ENCODE peak calls at places on chromosomes 13 and 19, in seven cellular contexts. One of them, this sample, is unnamed.

GRCh38 chr19:42252365-42253244 is 2.3 kb downstream of the ERF start:
- DNase-seq in pulmonary artery endothelial cell: no peak
- DNase-seq in non-pigmented ciliary epithelial cell: no peak
- DNase-seq in activated CD4-positive, alpha-beta T cell treated with anti-CD3 and anti-CD28 coated beads, Interleukin-2, amount 10 ng/mL, durations not matched to agents 7 days and 5 days: no peak
- DNase-seq in heart left ventricle: no peak
- DNase-seq in mucosa of descending colon: no peak
- DNase-seq in colonic mucosa: no peak
- DNase-seq in this sample: no peak

GRCh38 chr13:100361504-100361903 is 227.1 kb downstream of the GGACT start:
- DNase-seq in mucosa of descending colon: no peak
- DNase-seq in heart left ventricle: no peak
- DNase-seq in non-pigmented ciliary epithelial cell: no peak
- DNase-seq in colonic mucosa: no peak
- DNase-seq in pulmonary artery endothelial cell: no peak
- DNase-seq in activated CD4-positive, alpha-beta T cell treated with anti-CD3 and anti-CD28 coated beads, Interleukin-2, amount 10 ng/mL, durations not matched to agents 7 days and 5 days: no peak
- DNase-seq in this sample: no peak

GRCh38 chr19:13629687-13630357 is 123.5 kb upstream of the CACNA1A start:
- DNase-seq in pulmonary artery endothelial cell: no peak
- DNase-seq in activated CD4-positive, alpha-beta T cell treated with anti-CD3 and anti-CD28 coated beads, Interleukin-2, amount 10 ng/mL, durations not matched to agents 7 days and 5 days: no peak
- DNase-seq in mucosa of descending colon: no peak
- DNase-seq in non-pigmented ciliary epithelial cell: no peak
- DNase-seq in heart left ventricle: no peak
- DNase-seq in colonic mucosa: no peak
- DNase-seq in this sample: no peak

GRCh38 chr19:13207237-13208130 is 57.3 kb downstream of the IER2 start:
- DNase-seq in non-pigmented ciliary epithelial cell: no peak
- DNase-seq in activated CD4-positive, alpha-beta T cell treated with anti-CD3 and anti-CD28 coated beads, Interleukin-2, amount 10 ng/mL, durations not matched to agents 7 days and 5 days: no peak
- DNase-seq in mucosa of descending colon: peak
- DNase-seq in pulmonary artery endothelial cell: no peak
- DNase-seq in heart left ventricle: peak
- DNase-seq in colonic mucosa: no peak
- DNase-seq in this sample: peak

GRCh38 chr13:113974304-113975281 is 717 bp upstream of the C13orf46 start:
- DNase-seq in heart left ventricle: peak
- DNase-seq in colonic mucosa: no peak
- DNase-seq in non-pigmented ciliary epithelial cell: no peak
- DNase-seq in pulmonary artery endothelial cell: no peak
- DNase-seq in mucosa of descending colon: peak
- DNase-seq in activated CD4-positive, alpha-beta T cell treated with anti-CD3 and anti-CD28 coated beads, Interleukin-2, amount 10 ng/mL, durations not matched to agents 7 days and 5 days: no peak
- DNase-seq in this sample: no peak

GRCh38 chr13:110113284-110113764 is 193.6 kb downstream of the COL4A1 start:
- DNase-seq in pulmonary artery endothelial cell: no peak
- DNase-seq in heart left ventricle: no peak
- DNase-seq in non-pigmented ciliary epithelial cell: peak
- DNase-seq in colonic mucosa: no peak
- DNase-seq in mucosa of descending colon: no peak
- DNase-seq in activated CD4-positive, alpha-beta T cell treated with anti-CD3 and anti-CD28 coated beads, Interleukin-2, amount 10 ng/mL, durations not matched to agents 7 days and 5 days: no peak
- DNase-seq in this sample: no peak

GRCh38 chr13:42991892-42992584 is at the start of gene EPSTI1:
- DNase-seq in activated CD4-positive, alpha-beta T cell treated with anti-CD3 and anti-CD28 coated beads, Interleukin-2, amount 10 ng/mL, durations not matched to agents 7 days and 5 days: peak
- DNase-seq in heart left ventricle: peak
- DNase-seq in non-pigmented ciliary epithelial cell: no peak
- DNase-seq in pulmonary artery endothelial cell: no peak
- DNase-seq in colonic mucosa: peak
- DNase-seq in mucosa of descending colon: peak
- DNase-seq in this sample: peak

GRCh38 chr13:33279898-33280549 is 5.5 kb downstream of the STARD13 start:
- DNase-seq in non-pigmented ciliary epithelial cell: no peak
- DNase-seq in activated CD4-positive, alpha-beta T cell treated with anti-CD3 and anti-CD28 coated beads, Interleukin-2, amount 10 ng/mL, durations not matched to agents 7 days and 5 days: no peak
- DNase-seq in colonic mucosa: no peak
- DNase-seq in heart left ventricle: no peak
- DNase-seq in mucosa of descending colon: no peak
- DNase-seq in pulmonary artery endothelial cell: no peak
- DNase-seq in this sample: no peak

GRCh38 chr19:19615086-19615485 is 3.4 kb downstream of the PBX4 start:
- DNase-seq in heart left ventricle: no peak
- DNase-seq in pulmonary artery endothelial cell: no peak
- DNase-seq in non-pigmented ciliary epithelial cell: no peak
- DNase-seq in mucosa of descending colon: no peak
- DNase-seq in activated CD4-positive, alpha-beta T cell treated with anti-CD3 and anti-CD28 coated beads, Interleukin-2, amount 10 ng/mL, durations not matched to agents 7 days and 5 days: no peak
- DNase-seq in colonic mucosa: no peak
- DNase-seq in this sample: peak

GRCh38 chr19:18416778-18417249 is 2.4 kb upstream of the SSBP4 start:
- DNase-seq in mucosa of descending colon: peak
- DNase-seq in pulmonary artery endothelial cell: no peak
- DNase-seq in activated CD4-positive, alpha-beta T cell treated with anti-CD3 and anti-CD28 coated beads, Interleukin-2, amount 10 ng/mL, durations not matched to agents 7 days and 5 days: peak
- DNase-seq in non-pigmented ciliary epithelial cell: no peak
- DNase-seq in heart left ventricle: peak
- DNase-seq in colonic mucosa: peak
- DNase-seq in this sample: peak

GRCh38 chr19:55461974-55462628 is 659 bp upstream of the ISOC2 start:
- DNase-seq in colonic mucosa: no peak
- DNase-seq in heart left ventricle: no peak
- DNase-seq in mucosa of descending colon: no peak
- DNase-seq in activated CD4-positive, alpha-beta T cell treated with anti-CD3 and anti-CD28 coated beads, Interleukin-2, amount 10 ng/mL, durations not matched to agents 7 days and 5 days: no peak
- DNase-seq in pulmonary artery endothelial cell: no peak
- DNase-seq in non-pigmented ciliary epithelial cell: no peak
- DNase-seq in this sample: no peak

GRCh38 chr13:32881792-32882175 is 134.4 kb upstream of the KL start:
- DNase-seq in heart left ventricle: no peak
- DNase-seq in colonic mucosa: no peak
- DNase-seq in mucosa of descending colon: no peak
- DNase-seq in non-pigmented ciliary epithelial cell: no peak
- DNase-seq in activated CD4-positive, alpha-beta T cell treated with anti-CD3 and anti-CD28 coated beads, Interleukin-2, amount 10 ng/mL, durations not matched to agents 7 days and 5 days: no peak
- DNase-seq in pulmonary artery endothelial cell: no peak
- DNase-seq in this sample: no peak

GRCh38 chr19:39192846-39193245 is 3.9 kb upstream of the NCCRP1 start:
- DNase-seq in heart left ventricle: no peak
- DNase-seq in pulmonary artery endothelial cell: no peak
- DNase-seq in activated CD4-positive, alpha-beta T cell treated with anti-CD3 and anti-CD28 coated beads, Interleukin-2, amount 10 ng/mL, durations not matched to agents 7 days and 5 days: no peak
- DNase-seq in non-pigmented ciliary epithelial cell: no peak
- DNase-seq in mucosa of descending colon: no peak
- DNase-seq in colonic mucosa: no peak
- DNase-seq in this sample: no peak

GRCh38 chr13:64551755-64552154 is 2678.4 kb downstream of the PCDH9 start:
- DNase-seq in heart left ventricle: no peak
- DNase-seq in pulmonary artery endothelial cell: no peak
- DNase-seq in activated CD4-positive, alpha-beta T cell treated with anti-CD3 and anti-CD28 coated beads, Interleukin-2, amount 10 ng/mL, durations not matched to agents 7 days and 5 days: no peak
- DNase-seq in colonic mucosa: no peak
- DNase-seq in mucosa of descending colon: no peak
- DNase-seq in non-pigmented ciliary epithelial cell: peak
- DNase-seq in this sample: no peak

GRCh38 chr19:873084-874019 is 13.9 kb downstream of the CFD start:
- DNase-seq in non-pigmented ciliary epithelial cell: no peak
- DNase-seq in heart left ventricle: no peak
- DNase-seq in pulmonary artery endothelial cell: no peak
- DNase-seq in colonic mucosa: peak
- DNase-seq in mucosa of descending colon: peak
- DNase-seq in activated CD4-positive, alpha-beta T cell treated with anti-CD3 and anti-CD28 coated beads, Interleukin-2, amount 10 ng/mL, durations not matched to agents 7 days and 5 days: peak
- DNase-seq in this sample: peak

GRCh38 chr13:44703371-44703770 is 127.2 kb upstream of the TSC22D1 start:
- DNase-seq in mucosa of descending colon: no peak
- DNase-seq in colonic mucosa: no peak
- DNase-seq in activated CD4-positive, alpha-beta T cell treated with anti-CD3 and anti-CD28 coated beads, Interleukin-2, amount 10 ng/mL, durations not matched to agents 7 days and 5 days: no peak
- DNase-seq in non-pigmented ciliary epithelial cell: no peak
- DNase-seq in pulmonary artery endothelial cell: no peak
- DNase-seq in heart left ventricle: no peak
- DNase-seq in this sample: no peak

GRCh38 chr19:402786-403185 is 6.2 kb downstream of the C2CD4C start:
- DNase-seq in pulmonary artery endothelial cell: no peak
- DNase-seq in mucosa of descending colon: no peak
- DNase-seq in non-pigmented ciliary epithelial cell: no peak
- DNase-seq in activated CD4-positive, alpha-beta T cell treated with anti-CD3 and anti-CD28 coated beads, Interleukin-2, amount 10 ng/mL, durations not matched to agents 7 days and 5 days: no peak
- DNase-seq in colonic mucosa: no peak
- DNase-seq in heart left ventricle: no peak
- DNase-seq in this sample: no peak

GRCh38 chr19:33734913-33735312 is 61.8 kb upstream of the KCTD15 start:
- DNase-seq in activated CD4-positive, alpha-beta T cell treated with anti-CD3 and anti-CD28 coated beads, Interleukin-2, amount 10 ng/mL, durations not matched to agents 7 days and 5 days: no peak
- DNase-seq in pulmonary artery endothelial cell: no peak
- DNase-seq in mucosa of descending colon: no peak
- DNase-seq in non-pigmented ciliary epithelial cell: no peak
- DNase-seq in heart left ventricle: no peak
- DNase-seq in colonic mucosa: no peak
- DNase-seq in this sample: no peak

GRCh38 chr13:95452376-95452775 is 100.1 kb upstream of the CLDN10 start:
- DNase-seq in activated CD4-positive, alpha-beta T cell treated with anti-CD3 and anti-CD28 coated beads, Interleukin-2, amount 10 ng/mL, durations not matched to agents 7 days and 5 days: no peak
- DNase-seq in colonic mucosa: no peak
- DNase-seq in heart left ventricle: no peak
- DNase-seq in non-pigmented ciliary epithelial cell: no peak
- DNase-seq in pulmonary artery endothelial cell: no peak
- DNase-seq in mucosa of descending colon: no peak
- DNase-seq in this sample: no peak

GRCh38 chr19:53365899-53366493 is 491 bp downstream of the ZNF525 start:
- DNase-seq in heart left ventricle: no peak
- DNase-seq in non-pigmented ciliary epithelial cell: no peak
- DNase-seq in colonic mucosa: peak
- DNase-seq in pulmonary artery endothelial cell: no peak
- DNase-seq in activated CD4-positive, alpha-beta T cell treated with anti-CD3 and anti-CD28 coated beads, Interleukin-2, amount 10 ng/mL, durations not matched to agents 7 days and 5 days: peak
- DNase-seq in mucosa of descending colon: peak
- DNase-seq in this sample: peak

GRCh38 chr19:38507551-38508127 is 74.1 kb downstream of the RYR1 start:
- DNase-seq in colonic mucosa: no peak
- DNase-seq in activated CD4-positive, alpha-beta T cell treated with anti-CD3 and anti-CD28 coated beads, Interleukin-2, amount 10 ng/mL, durations not matched to agents 7 days and 5 days: no peak
- DNase-seq in pulmonary artery endothelial cell: no peak
- DNase-seq in mucosa of descending colon: no peak
- DNase-seq in heart left ventricle: no peak
- DNase-seq in non-pigmented ciliary epithelial cell: no peak
- DNase-seq in this sample: no peak

GRCh38 chr13:50224534-50224933 is 209.3 kb downstream of the KCNRG start:
- DNase-seq in heart left ventricle: no peak
- DNase-seq in activated CD4-positive, alpha-beta T cell treated with anti-CD3 and anti-CD28 coated beads, Interleukin-2, amount 10 ng/mL, durations not matched to agents 7 days and 5 days: no peak
- DNase-seq in pulmonary artery endothelial cell: no peak
- DNase-seq in colonic mucosa: no peak
- DNase-seq in mucosa of descending colon: no peak
- DNase-seq in non-pigmented ciliary epithelial cell: no peak
- DNase-seq in this sample: no peak

This sample was measured in activated CD8-positive, alpha-beta T cell treated with anti-CD3 and anti-CD28 coated beads, Interleukin-2, amount 10 ng/mL, durations not matched to agents 7 days and 5 days.